ENCODE peak calls at places on chromosomes 1 and 21, in six cellular contexts. One of them, this sample, is unnamed. For H3K9me3, the result is how much of the 10 kb centered on the place peaks cover.

GRCh38 chr1:63523738-63524137 is 413 bp downstream of the EFCAB7 start:
- DNase-seq in body of pancreas: no peak
- DNase-seq in upper lobe of right lung: no peak
- DNase-seq in heart right ventricle: no peak
- DNase-seq in ovary: peak
- DNase-seq in breast epithelium: no peak
- DNase-seq in this sample: no peak

GRCh38 chr21:46054031-46054430 is 43.9 kb upstream of the COL6A2 start:
- DNase-seq in body of pancreas: no peak
- DNase-seq in upper lobe of right lung: no peak
- DNase-seq in heart right ventricle: no peak
- DNase-seq in ovary: peak
- DNase-seq in breast epithelium: no peak
- DNase-seq in this sample: no peak

GRCh38 chr1:244062136-244062535 is 11.1 kb downstream of the ZBTB18 start:
- DNase-seq in body of pancreas: no peak
- DNase-seq in upper lobe of right lung: no peak
- DNase-seq in heart right ventricle: no peak
- DNase-seq in ovary: no peak
- DNase-seq in breast epithelium: no peak
- DNase-seq in this sample: no peak

GRCh38 chr1:19811206-19811851 is 3.8 kb downstream of the RNF186 start:
- DNase-seq in body of pancreas: peak
- DNase-seq in upper lobe of right lung: peak
- DNase-seq in heart right ventricle: peak
- DNase-seq in ovary: no peak
- DNase-seq in breast epithelium: no peak
- DNase-seq in this sample: peak

GRCh38 chr21:34094949-34095348 is 21.6 kb downstream of the MRPS6 start:
- DNase-seq in body of pancreas: no peak
- DNase-seq in upper lobe of right lung: no peak
- DNase-seq in heart right ventricle: no peak
- DNase-seq in ovary: no peak
- DNase-seq in breast epithelium: no peak
- DNase-seq in this sample: no peak

GRCh38 chr1:167344605-167345385 is 124.1 kb downstream of the POU2F1 start:
- DNase-seq in body of pancreas: no peak
- DNase-seq in upper lobe of right lung: no peak
- DNase-seq in heart right ventricle: no peak
- DNase-seq in ovary: no peak
- DNase-seq in breast epithelium: no peak
- DNase-seq in this sample: no peak

GRCh38 chr1:10052347-10052746 is 19.6 kb downstream of the UBE4B start:
- DNase-seq in body of pancreas: no peak
- DNase-seq in upper lobe of right lung: no peak
- DNase-seq in heart right ventricle: no peak
- DNase-seq in ovary: no peak
- DNase-seq in breast epithelium: no peak
- DNase-seq in this sample: no peak

GRCh38 chr1:227545361-227545760 is 18.0 kb upstream of the ZNF678 start:
- DNase-seq in body of pancreas: no peak
- DNase-seq in upper lobe of right lung: no peak
- DNase-seq in heart right ventricle: no peak
- DNase-seq in ovary: no peak
- DNase-seq in breast epithelium: no peak
- DNase-seq in this sample: no peak

GRCh38 chr1:27556781-27557595 is 47.0 kb downstream of the AHDC1 start:
- DNase-seq in body of pancreas: peak
- DNase-seq in upper lobe of right lung: peak
- DNase-seq in heart right ventricle: peak
- DNase-seq in ovary: peak
- DNase-seq in breast epithelium: peak
- DNase-seq in this sample: peak

GRCh38 chr1:27556435-27556780 is 47.5 kb downstream of the AHDC1 start:
- DNase-seq in body of pancreas: no peak
- DNase-seq in upper lobe of right lung: no peak
- DNase-seq in heart right ventricle: no peak
- DNase-seq in ovary: no peak
- DNase-seq in breast epithelium: no peak
- DNase-seq in this sample: no peak

GRCh38 chr1:27554777-27555699 is 48.9 kb downstream of the AHDC1 start:
- DNase-seq in body of pancreas: no peak
- DNase-seq in upper lobe of right lung: no peak
- DNase-seq in heart right ventricle: peak
- DNase-seq in ovary: peak
- DNase-seq in breast epithelium: no peak
- DNase-seq in this sample: peak

GRCh38 chr1:27554293-27554692 is 49.7 kb downstream of the AHDC1 start:
- DNase-seq in body of pancreas: no peak
- DNase-seq in upper lobe of right lung: no peak
- DNase-seq in heart right ventricle: no peak
- DNase-seq in ovary: no peak
- DNase-seq in breast epithelium: no peak
- DNase-seq in this sample: no peak

DNA sequence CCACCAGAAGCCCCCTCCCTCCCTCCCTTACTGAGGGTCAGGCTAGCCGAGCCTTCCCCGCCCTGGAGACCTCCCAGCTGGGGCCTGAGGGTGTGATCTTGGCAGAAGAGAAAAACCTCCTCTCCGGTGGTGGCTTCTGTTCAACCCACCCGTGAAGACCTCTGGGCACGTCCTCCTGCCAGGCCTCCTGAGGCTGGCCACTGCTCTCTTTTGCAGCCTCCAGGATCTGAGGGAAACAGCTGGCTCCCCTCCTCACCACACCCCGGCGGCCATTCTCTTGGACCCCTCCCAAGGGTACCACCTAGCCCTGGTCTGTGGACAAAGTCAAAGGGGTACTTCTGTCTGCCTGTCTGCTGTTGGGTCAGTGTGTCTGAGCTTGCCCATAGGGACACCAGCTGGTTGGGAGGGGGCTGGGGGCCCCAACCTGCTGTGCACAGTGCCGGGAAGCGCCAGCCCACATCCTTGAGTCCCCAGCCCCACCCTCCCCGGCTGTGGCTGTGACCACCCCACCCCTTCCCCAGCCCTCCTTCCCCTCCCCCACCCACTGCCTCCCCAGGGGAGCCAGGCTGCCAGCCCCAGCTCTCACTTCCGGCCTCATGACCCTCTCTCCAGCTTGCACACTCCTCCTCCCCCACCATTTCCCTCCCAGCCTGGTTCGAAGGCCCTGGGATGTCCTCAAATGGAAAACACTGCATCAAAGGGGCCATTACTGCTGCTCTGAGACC is 48.1 kb downstream of the AHDC1 start:
- DNase-seq in body of pancreas: peak
- DNase-seq in upper lobe of right lung: no peak
- DNase-seq in heart right ventricle: peak
- DNase-seq in ovary: peak
- DNase-seq in breast epithelium: no peak
- DNase-seq in this sample: peak
- H3K27ac ChIP-seq in body of pancreas: peak
- H3K27ac ChIP-seq in upper lobe of right lung: peak
- H3K27ac ChIP-seq in heart right ventricle: peak
- H3K27ac ChIP-seq in ovary: peak
- H3K27ac ChIP-seq in breast epithelium: peak
- H3K27ac ChIP-seq in this sample: peak

GRCh38 chr1:78831731-78832360 is 174.7 kb downstream of the ADGRL4 start:
- DNase-seq in body of pancreas: no peak
- DNase-seq in upper lobe of right lung: no peak
- DNase-seq in heart right ventricle: no peak
- DNase-seq in ovary: no peak
- DNase-seq in breast epithelium: no peak
- DNase-seq in this sample: no peak
- H3K9me3 ChIP-seq in body of pancreas: under half
- H3K9me3 ChIP-seq in upper lobe of right lung: under half
- H3K9me3 ChIP-seq in heart right ventricle: under half
- H3K9me3 ChIP-seq in ovary: under half
- H3K9me3 ChIP-seq in breast epithelium: under half
- H3K9me3 ChIP-seq in this sample: under half

DNA sequence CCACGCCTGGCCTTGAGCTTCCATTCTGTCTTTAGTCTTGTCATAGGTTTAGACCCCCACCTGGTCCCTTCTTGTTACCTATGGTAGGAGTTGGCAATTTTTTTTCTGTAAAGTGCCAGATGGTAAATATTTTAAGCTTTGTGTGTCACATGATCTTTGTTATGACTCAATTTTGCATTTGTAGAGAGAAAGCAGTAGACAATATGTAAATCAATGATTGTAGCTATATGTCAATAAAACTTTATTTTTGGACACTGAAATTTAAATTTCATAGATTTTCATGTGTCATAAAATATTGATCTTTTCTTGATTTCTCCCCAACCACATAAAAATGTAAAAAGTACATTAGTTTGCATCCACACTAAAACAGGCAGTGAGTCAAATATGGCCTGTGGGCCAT is 8.0 kb downstream of the MKNK1 start:
- DNase-seq in body of pancreas: no peak
- DNase-seq in upper lobe of right lung: no peak
- DNase-seq in heart right ventricle: no peak
- DNase-seq in ovary: no peak
- DNase-seq in breast epithelium: no peak
- DNase-seq in this sample: no peak
- H3K27ac ChIP-seq in body of pancreas: peak
- H3K27ac ChIP-seq in upper lobe of right lung: no peak
- H3K27ac ChIP-seq in heart right ventricle: no peak
- H3K27ac ChIP-seq in ovary: no peak
- H3K27ac ChIP-seq in breast epithelium: no peak
- H3K27ac ChIP-seq in this sample: peak

DNA sequence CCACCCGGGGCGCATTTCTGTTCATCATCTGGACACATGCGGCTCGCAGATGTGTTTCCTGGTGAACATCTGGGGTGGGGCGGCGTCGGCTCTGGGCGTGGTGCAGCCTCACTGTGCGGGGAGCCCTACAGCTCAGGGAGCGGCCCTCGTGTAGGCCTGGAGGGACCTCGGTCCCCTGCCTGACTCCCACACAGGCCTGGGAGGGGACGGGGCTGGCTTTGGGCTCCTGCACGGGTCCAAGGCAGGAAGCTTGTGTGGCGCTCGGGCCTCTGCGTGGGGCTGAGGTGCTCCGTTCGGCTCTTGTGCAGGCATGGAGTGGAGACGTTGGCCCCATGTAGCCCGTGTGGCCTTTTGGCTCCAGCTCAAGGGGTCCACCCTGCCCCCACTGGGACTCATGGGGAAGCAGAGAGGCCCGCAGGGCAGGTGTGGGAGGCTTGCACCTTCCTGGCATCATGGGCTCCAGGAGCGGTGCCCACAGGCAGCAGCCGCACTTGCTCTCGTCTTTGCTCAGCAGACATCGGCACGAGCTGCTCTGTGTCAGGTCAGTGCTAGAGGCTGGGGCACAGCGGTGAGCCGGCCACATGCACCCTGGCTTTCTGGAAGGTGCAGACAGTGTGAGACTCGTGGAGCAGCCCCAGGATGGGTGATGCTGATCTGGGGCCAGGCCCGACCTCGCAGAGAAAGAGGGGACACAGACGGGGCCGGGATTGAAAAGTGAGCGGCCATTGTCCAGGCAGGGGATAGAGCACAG is 90.1 kb upstream of the ACTRT2 start:
- DNase-seq in body of pancreas: no peak
- DNase-seq in upper lobe of right lung: no peak
- DNase-seq in heart right ventricle: no peak
- DNase-seq in ovary: no peak
- DNase-seq in breast epithelium: no peak
- DNase-seq in this sample: no peak
- H3K9me3 ChIP-seq in body of pancreas: under half
- H3K9me3 ChIP-seq in upper lobe of right lung: under half
- H3K9me3 ChIP-seq in heart right ventricle: under half
- H3K9me3 ChIP-seq in ovary: under half
- H3K9me3 ChIP-seq in breast epithelium: under half
- H3K9me3 ChIP-seq in this sample: under half

GRCh38 chr21:41161428-41161827 is 6.5 kb upstream of the BACE2 start:
- DNase-seq in body of pancreas: no peak
- DNase-seq in upper lobe of right lung: no peak
- DNase-seq in heart right ventricle: no peak
- DNase-seq in ovary: no peak
- DNase-seq in breast epithelium: no peak
- DNase-seq in this sample: no peak

GRCh38 chr21:41162111-41162510 is 5.8 kb upstream of the BACE2 start:
- DNase-seq in body of pancreas: no peak
- DNase-seq in upper lobe of right lung: no peak
- DNase-seq in heart right ventricle: no peak
- DNase-seq in ovary: no peak
- DNase-seq in breast epithelium: no peak
- DNase-seq in this sample: no peak

GRCh38 chr21:41163086-41163485 is 4.9 kb upstream of the BACE2 start:
- DNase-seq in body of pancreas: no peak
- DNase-seq in upper lobe of right lung: no peak
- DNase-seq in heart right ventricle: no peak
- DNase-seq in ovary: no peak
- DNase-seq in breast epithelium: no peak
- DNase-seq in this sample: no peak

GRCh38 chr21:41164981-41165650 is 2.8 kb upstream of the BACE2 start:
- DNase-seq in body of pancreas: peak
- DNase-seq in upper lobe of right lung: no peak
- DNase-seq in heart right ventricle: no peak
- DNase-seq in ovary: no peak
- DNase-seq in breast epithelium: peak
- DNase-seq in this sample: no peak

GRCh38 chr21:41164052-41164451 is 3.9 kb upstream of the BACE2 start:
- DNase-seq in body of pancreas: no peak
- DNase-seq in upper lobe of right lung: no peak
- DNase-seq in heart right ventricle: no peak
- DNase-seq in ovary: no peak
- DNase-seq in breast epithelium: no peak
- DNase-seq in this sample: no peak
- H3K27ac ChIP-seq in body of pancreas: no peak
- H3K27ac ChIP-seq in upper lobe of right lung: no peak
- H3K27ac ChIP-seq in heart right ventricle: no peak
- H3K27ac ChIP-seq in ovary: no peak
- H3K27ac ChIP-seq in breast epithelium: no peak
- H3K27ac ChIP-seq in this sample: no peak

DNA sequence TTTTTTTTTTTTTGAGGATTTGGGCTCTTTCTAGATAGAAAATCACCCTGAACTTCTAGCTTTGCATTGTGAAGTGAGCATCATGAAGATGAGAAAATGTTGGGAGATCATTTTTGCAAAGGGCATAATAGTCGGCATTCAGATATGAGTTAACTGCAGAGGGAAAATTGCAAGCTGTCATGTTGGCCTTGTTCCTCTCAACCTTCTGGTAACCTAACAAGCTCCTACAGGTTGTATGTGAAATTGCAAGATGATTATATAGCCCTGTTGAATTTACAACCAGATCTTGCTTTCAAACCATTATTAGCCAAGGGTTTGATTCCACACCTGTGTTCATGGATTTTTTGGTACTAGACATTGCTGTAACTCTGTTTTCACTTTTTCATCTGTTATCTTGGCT is 2.2 kb downstream of the ELOA start:
- DNase-seq in body of pancreas: peak
- DNase-seq in upper lobe of right lung: no peak
- DNase-seq in heart right ventricle: no peak
- DNase-seq in ovary: no peak
- DNase-seq in breast epithelium: no peak
- DNase-seq in this sample: no peak
- H3K9me3 ChIP-seq in body of pancreas: under half
- H3K9me3 ChIP-seq in upper lobe of right lung: under half
- H3K9me3 ChIP-seq in heart right ventricle: under half
- H3K9me3 ChIP-seq in ovary: under half
- H3K9me3 ChIP-seq in breast epithelium: under half
- H3K9me3 ChIP-seq in this sample: under half

This sample was measured in left ventricle myocardium inferior.